ENCODE peak calls at places on chromosomes 12 and 14, in five cellular contexts. P is tibial artery; K is CD4-positive, alpha-beta memory T cell; H is esophagus squamous epithelium; U is IMR-90. F is an unnamed sample.

GRCh38 chr12:58919271-58920101 is 818 bp downstream of the LRIG3 start:
- DNase-seq in P (peak; percentile 36), K (no peak), H (no peak), U (peak; percentile 58), F (peak; percentile 70)

GRCh38 chr12:110023634-110024023 is 24.4 kb downstream of the ANKRD13A start:
- DNase-seq in P (no peak), K (no peak), H (no peak), U (no peak), F (no peak)

GRCh38 chr12:122681814-122682213 is 21.3 kb downstream of the HCAR2 start:
- DNase-seq in P (no peak), K (no peak), H (no peak), U (peak; percentile 16), F (no peak)

GRCh38 chr12:66103011-66103913 is 27.3 kb downstream of the LLPH start:
- DNase-seq in P (no peak), K (no peak), H (no peak), U (peak; percentile 31), F (peak; percentile 83)

GRCh38 chr12:65248656-65249633 is 29.5 kb upstream of the MSRB3 start:
- DNase-seq in P (no peak), K (no peak), H (no peak), U (no peak), F (no peak)

GRCh38 chr12:93686572-93687365 is 9.6 kb downstream of the CRADD start:
- DNase-seq in P (no peak), K (no peak), H (no peak), U (no peak), F (no peak)

GRCh38 chr14:95515080-95515489 is 1.4 kb downstream of the SYNE3 start:
- DNase-seq in P (peak; percentile 70), K (no peak), H (no peak), U (no peak), F (peak; percentile 82)

GRCh38 chr14:69989622-69990021 is 110.4 kb downstream of the SMOC1 start:
- DNase-seq in P (no peak), K (no peak), H (no peak), U (no peak), F (no peak)

GRCh38 chr12:38384816-38385491 is 68.4 kb downstream of the ALG10B start:
- DNase-seq in P (no peak), K (no peak), H (no peak), U (no peak), F (peak; percentile 93)

GRCh38 chr12:54162741-54163140 is 26.0 kb downstream of the SMUG1 start:
- DNase-seq in P (no peak), K (no peak), H (no peak), U (no peak), F (no peak)

GRCh38 chr14:99041141-99041819 is 230.7 kb downstream of the BCL11B start:
- DNase-seq in P (no peak), K (no peak), H (no peak), U (no peak), F (peak; percentile 22)

GRCh38 chr12:57905812-57906475 is 35.4 kb upstream of the ATP23 start:
- DNase-seq in P (no peak), K (no peak), H (no peak), U (no peak), F (no peak)

GRCh38 chr12:92478692-92479091 is 224.1 kb upstream of the PLEKHG7 start:
- DNase-seq in P (no peak), K (no peak), H (no peak), U (no peak), F (no peak)

GRCh38 chr12:92471551-92471950 is 231.2 kb upstream of the PLEKHG7 start:
- DNase-seq in P (no peak), K (no peak), H (no peak), U (no peak), F (no peak)

GRCh38 chr12:92472198-92472597 is 230.6 kb upstream of the PLEKHG7 start:
- DNase-seq in P (no peak), K (no peak), H (no peak), U (peak; percentile 85), F (no peak)

GRCh38 chr12:92473564-92473963 is 229.2 kb upstream of the PLEKHG7 start:
- DNase-seq in P (no peak), K (no peak), H (no peak), U (no peak), F (no peak)

GRCh38 chr12:92476844-92477243 is 225.9 kb upstream of the PLEKHG7 start:
- DNase-seq in P (no peak), K (no peak), H (no peak), U (no peak), F (no peak)
- H3K27ac ChIP-seq in P (no peak overlapping the region), K (no peak overlapping the region), H (no peak overlapping the region), U (no peak overlapping the region), F (no peak overlapping the region)

GRCh38 chr12:132166801-132167591 is 22.7 kb downstream of the NOC4L start:
- DNase-seq in P (no peak), K (no peak), H (no peak), U (no peak), F (no peak)

GRCh38 chr12:132169376-132169775 is 25.1 kb downstream of the NOC4L start:
- DNase-seq in P (no peak), K (no peak), H (no peak), U (no peak), F (no peak)

GRCh38 chr12:132167610-132168310 is 23.5 kb downstream of the NOC4L start:
- DNase-seq in P (no peak), K (no peak), H (no peak), U (no peak), F (no peak)

GRCh38 chr12:132170094-132170636 is 25.9 kb downstream of the NOC4L start:
- DNase-seq in P (no peak), K (no peak), H (no peak), U (peak; percentile 75), F (no peak)

GRCh38 chr12:132168311-132169031 is 24.2 kb downstream of the NOC4L start:
- DNase-seq in P (no peak), K (no peak), H (no peak), U (no peak), F (no peak)
- H3K27me3 ChIP-seq in P (no peaks in the 10 kb centered on the region), K (no peaks in the 10 kb centered on the region), H (no peaks in the 10 kb centered on the region), U (peaks cover 32% of the 10 kb centered on the region), F (no peaks in the 10 kb centered on the region)

GRCh38 chr14:72752034-72752412 is 141.9 kb downstream of the DPF3 start:
- DNase-seq in P (no peak), K (no peak), H (no peak), U (no peak), F (no peak)

GRCh38 chr14:72754949-72755348 is 139.0 kb downstream of the DPF3 start:
- DNase-seq in P (no peak), K (no peak), H (no peak), U (no peak), F (no peak)

GRCh38 chr14:72753044-72753710 is 140.7 kb downstream of the DPF3 start:
- DNase-seq in P (no peak), K (no peak), H (no peak), U (no peak), F (no peak)

GRCh38 chr14:72755766-72756165 is 138.1 kb downstream of the DPF3 start:
- DNase-seq in P (no peak), K (no peak), H (no peak), U (peak; percentile 19), F (no peak)

DNA sequence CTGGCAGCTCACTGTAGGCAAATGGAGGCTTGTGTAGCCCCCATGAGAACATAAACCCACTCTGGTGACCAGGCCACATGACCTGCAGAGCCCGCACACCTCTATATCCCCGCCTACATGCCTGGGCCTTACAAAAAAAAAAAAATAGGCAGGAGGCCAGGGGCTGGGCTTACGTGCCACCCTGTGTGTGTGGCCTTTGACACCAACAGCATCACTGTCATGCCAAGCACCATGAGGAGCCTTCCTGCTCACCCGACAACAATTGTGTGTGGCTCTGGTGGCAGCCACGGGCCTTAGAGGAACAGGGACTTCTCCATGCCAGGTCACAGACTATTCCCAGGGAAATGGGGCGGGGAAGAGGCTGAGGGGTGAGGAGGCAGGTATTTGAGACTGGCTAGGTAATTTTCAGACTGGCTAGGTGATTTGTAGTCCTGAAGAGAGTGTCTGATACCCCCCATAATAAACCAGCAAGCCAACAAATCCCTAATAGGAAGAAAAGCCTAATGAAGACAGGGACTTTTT is 140.0 kb downstream of the DPF3 start:
- DNase-seq in P (no peak), K (no peak), H (no peak), U (no peak), F (no peak)
- H3K27ac ChIP-seq in P (no peak overlapping the region), K (no peak overlapping the region), H (no peak overlapping the region), U (no peak overlapping the region), F (no peak overlapping the region)

GRCh38 chr12:49091836-49092085 is 2.8 kb downstream of the DHH start:
- DNase-seq in P (no peak), K (no peak), H (no peak), U (peak; percentile 43), F (no peak)
- H3K27me3 ChIP-seq in P (no peaks in the 10 kb centered on the region), K (peaks cover 58% of the 10 kb centered on the region), H (peaks cover 38% of the 10 kb centered on the region), U (peaks cover 30% of the 10 kb centered on the region), F (peaks cover 90% of the 10 kb centered on the region)

DNA sequence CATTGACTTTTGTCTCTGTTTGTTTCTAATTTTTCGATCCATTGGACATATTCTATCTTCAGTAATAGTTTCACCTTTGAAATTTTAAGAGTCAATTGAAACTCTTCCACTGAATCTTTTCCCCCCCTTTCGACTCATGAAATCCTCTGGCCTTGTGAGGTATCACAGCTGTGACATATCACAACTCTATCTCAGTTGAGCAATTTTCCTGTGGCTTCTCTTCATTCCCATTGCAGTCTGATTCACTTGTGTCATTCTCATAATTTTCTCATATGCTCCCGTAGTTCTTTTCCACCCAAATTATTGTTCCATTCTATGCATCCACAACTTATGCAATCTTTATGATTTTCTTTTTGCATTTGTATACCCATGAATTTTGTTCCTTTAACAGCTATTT is 261.6 kb downstream of the DACT1 start:
- DNase-seq in P (no peak), K (no peak), H (no peak), U (peak; percentile 92), F (no peak)
- H3K27ac ChIP-seq in P (no peak overlapping the region), K (no peak overlapping the region), H (no peak overlapping the region), U (no peak overlapping the region), F (no peak overlapping the region)

GRCh38 chr12:82554529-82554928 is 132.2 kb upstream of the TMTC2 start:
- DNase-seq in P (no peak), K (no peak), H (no peak), U (no peak), F (no peak)

GRCh38 chr12:82555699-82556098 is 131.0 kb upstream of the TMTC2 start:
- DNase-seq in P (no peak), K (no peak), H (no peak), U (no peak), F (no peak)
- H3K27me3 ChIP-seq in P (no peaks in the 10 kb centered on the region), K (no peaks in the 10 kb centered on the region), H (no peaks in the 10 kb centered on the region), U (no peaks in the 10 kb centered on the region), F (no peaks in the 10 kb centered on the region)

GRCh38 chr14:51619551-51619950 is 32.2 kb upstream of the FRMD6 start:
- DNase-seq in P (no peak), K (no peak), H (no peak), U (peak; percentile 73), F (no peak)

GRCh38 chr14:51616256-51616655 is 35.5 kb upstream of the FRMD6 start:
- DNase-seq in P (no peak), K (no peak), H (no peak), U (peak; percentile 42), F (no peak)

GRCh38 chr14:51614707-51615106 is 37.0 kb upstream of the FRMD6 start:
- DNase-seq in P (no peak), K (no peak), H (no peak), U (peak; percentile 55), F (no peak)

GRCh38 chr14:51620036-51620435 is 31.7 kb upstream of the FRMD6 start:
- DNase-seq in P (no peak), K (no peak), H (no peak), U (no peak), F (no peak)

GRCh38 chr14:51616724-51617409 is 34.8 kb upstream of the FRMD6 start:
- DNase-seq in P (no peak), K (no peak), H (no peak), U (peak; percentile 94), F (no peak)
- H3K27ac ChIP-seq in P (no peak overlapping the region), K (no peak overlapping the region), H (peak overlapping the region; percentile 69), U (peak overlapping the region; percentile 22), F (no peak overlapping the region)

GRCh38 chr12:114000861-114001260 is 34.7 kb upstream of the RBM19 start:
- DNase-seq in P (no peak), K (no peak), H (no peak), U (no peak), F (no peak)
- H3K27me3 ChIP-seq in P (no peaks in the 10 kb centered on the region), K (no peaks in the 10 kb centered on the region), H (no peaks in the 10 kb centered on the region), U (peaks cover 9% of the 10 kb centered on the region), F (peaks cover 15% of the 10 kb centered on the region)

F was measured in endodermal cell.